ENCODE peak calls at places on chromosomes 16 and 17, in eight cellular contexts. Z is erythroblast, L is gastrocnemius medialis, M is GM12878, A is A549, D is suprapubic skin, Q is GM12892, S is prostate gland. R is an unnamed sample.

GRCh38 chr17:55883112-55883511 is 132.3 kb downstream of the PCTP start:
- DNase-seq in M (no peak), L (no peak), Q (no peak), S (no peak), Z (no peak), A (peak), D (no peak), R (no peak)

GRCh38 chr16:56262148-56262878 is 71.0 kb downstream of the GNAO1 start:
- DNase-seq in S (no peak), L (no peak), Z (no peak), A (no peak), Q (no peak), M (no peak), D (no peak), R (no peak)

GRCh38 chr17:31095239-31096105 is 695 bp downstream of the NF1 start:
- DNase-seq in Z (peak), A (peak), Q (no peak), D (peak), S (peak), M (no peak), L (peak), R (no peak)

GRCh38 chr17:36001862-36002603 is 680 bp upstream of the CCL15 start:
- DNase-seq in D (no peak), S (no peak), Z (no peak), M (no peak), A (peak), L (no peak), Q (no peak), R (no peak)

GRCh38 chr17:73126716-73127473 is 34.4 kb upstream of the SLC39A11 start:
- DNase-seq in Q (no peak), D (no peak), Z (no peak), L (no peak), S (no peak), A (peak), M (no peak), R (peak)

GRCh38 chr17:7885357-7886226 is 3.0 kb upstream of the CHD3 start:
- DNase-seq in S (peak), D (peak), Z (peak), L (no peak), Q (peak), A (peak), M (no peak), R (peak)

GRCh38 chr16:30377050-30377811 is 2.6 kb downstream of the MYL11 start:
- DNase-seq in L (no peak), D (no peak), Q (no peak), A (no peak), S (no peak), Z (no peak), M (no peak), R (no peak)

GRCh38 chr16:27199235-27199586 is 4.1 kb upstream of the KDM8 start:
- DNase-seq in D (no peak), Z (no peak), L (no peak), A (no peak), M (peak), S (no peak), Q (no peak), R (no peak)

GRCh38 chr16:5642470-5642869 is 544.9 kb upstream of the EEF2KMT start:
- DNase-seq in M (no peak), Q (no peak), Z (no peak), A (no peak), S (no peak), L (no peak), D (no peak), R (no peak)

GRCh38 chr16:56399047-56399446 is 26.3 kb downstream of the AMFR start:
- DNase-seq in A (no peak), D (no peak), M (no peak), L (no peak), S (no peak), Z (no peak), Q (no peak), R (no peak)

GRCh38 chr16:55152875-55153390 is 171.1 kb upstream of the IRX6 start:
- DNase-seq in M (no peak), D (no peak), L (no peak), A (no peak), Z (no peak), S (no peak), Q (no peak), R (no peak)

GRCh38 chr16:11032922-11033291 is 88.5 kb downstream of the CLEC16A start:
- DNase-seq in D (no peak), L (peak), S (no peak), A (no peak), M (no peak), Q (no peak), Z (no peak), R (no peak)

GRCh38 chr16:57471852-57472664 is 9.6 kb downstream of the POLR2C start:
- DNase-seq in S (no peak), M (no peak), Z (no peak), L (no peak), A (peak), D (no peak), Q (no peak), R (no peak)

GRCh38 chr17:56785396-56785795 is 48.3 kb downstream of the C17orf67 start:
- DNase-seq in M (no peak), Q (no peak), Z (no peak), S (no peak), L (peak), D (no peak), A (no peak), R (no peak)

GRCh38 chr16:57903656-57904055 is 67.3 kb downstream of the CNGB1 start:
- DNase-seq in M (no peak), A (no peak), Z (no peak), S (no peak), D (no peak), Q (no peak), L (no peak), R (no peak)

GRCh38 chr17:61091096-61091495 is 308.5 kb upstream of the TBX2 start:
- DNase-seq in A (no peak), D (no peak), Z (no peak), L (no peak), M (no peak), Q (no peak), S (no peak), R (no peak)

GRCh38 chr17:57213180-57213825 is 43.0 kb upstream of the MSI2 start:
- DNase-seq in A (no peak), M (no peak), S (no peak), Q (no peak), D (no peak), L (no peak), Z (no peak), R (no peak)

GRCh38 chr17:50689956-50690886 is 17.5 kb downstream of the ANKRD40 start:
- DNase-seq in L (no peak), S (no peak), A (peak), Q (no peak), D (no peak), Z (no peak), M (no peak), R (no peak)

GRCh38 chr16:51146256-51146924 is 4.7 kb downstream of the SALL1 start:
- DNase-seq in L (no peak), M (no peak), D (no peak), S (no peak), Q (no peak), Z (no peak), A (no peak), R (no peak)

GRCh38 chr16:13607289-13607688 is 312.7 kb upstream of the ERCC4 start:
- DNase-seq in L (no peak), Q (no peak), D (no peak), A (no peak), Z (no peak), S (no peak), M (no peak), R (no peak)

GRCh38 chr17:27340575-27340974 is 46.7 kb downstream of the WSB1 start:
- DNase-seq in Z (no peak), A (no peak), M (no peak), D (no peak), S (no peak), Q (no peak), L (no peak), R (no peak)

GRCh38 chr16:12617401-12617819 is 186.3 kb downstream of the CPPED1 start:
- DNase-seq in S (no peak), Z (no peak), D (no peak), A (no peak), Q (no peak), M (no peak), L (no peak), R (no peak)

GRCh38 chr16:66197668-66198278 is 168.7 kb upstream of the CDH5 start:
- DNase-seq in M (no peak), D (no peak), S (no peak), L (no peak), Q (no peak), A (no peak), Z (no peak), R (no peak)

GRCh38 chr17:68763551-68763950 is 162.4 kb upstream of the FAM20A start:
- DNase-seq in L (no peak), M (no peak), Z (no peak), D (no peak), A (no peak), Q (no peak), S (no peak), R (no peak)

GRCh38 chr17:83195330-83196087 is 116.1 kb downstream of the METRNL start:
- DNase-seq in Z (no peak), D (peak), L (peak), M (no peak), S (peak), Q (no peak), A (no peak), R (peak)

GRCh38 chr17:63082273-63082861 is 116.3 kb downstream of the TANC2 start:
- DNase-seq in D (no peak), Z (peak), L (no peak), S (no peak), M (no peak), Q (no peak), A (peak), R (no peak)

GRCh38 chr16:83682858-83683235 is 124.9 kb upstream of the HSBP1 start:
- DNase-seq in L (no peak), D (no peak), Z (no peak), A (no peak), M (no peak), Q (no peak), S (no peak), R (no peak)

GRCh38 chr16:19875900-19876299 is 8.7 kb downstream of the GPRC5B start:
- DNase-seq in D (no peak), A (no peak), L (no peak), S (no peak), Q (no peak), M (no peak), Z (no peak), R (no peak)

GRCh38 chr17:18321309-18321708 is 6.2 kb downstream of the SMCR8 start:
- DNase-seq in D (no peak), Z (peak), S (no peak), A (peak), M (no peak), Q (no peak), L (no peak), R (no peak)

GRCh38 chr17:2024572-2025219 is 438 bp downstream of the RTN4RL1 start:
- DNase-seq in A (peak), L (no peak), D (no peak), Z (no peak), M (no peak), S (no peak), Q (no peak), R (no peak)

GRCh38 chr16:16021988-16022682 is 72.7 kb downstream of the ABCC1 start:
- DNase-seq in Q (no peak), A (peak), D (peak), Z (peak), S (peak), L (peak), M (no peak), R (peak)

GRCh38 chr17:28623696-28624095 is 9.7 kb upstream of the RSKR start:
- DNase-seq in A (no peak), M (no peak), Z (no peak), D (no peak), S (no peak), L (peak), Q (no peak), R (no peak)

GRCh38 chr16:17416461-17417221 is 54.1 kb downstream of the XYLT1 start:
- DNase-seq in M (peak), A (no peak), D (no peak), L (no peak), Z (no peak), Q (peak), S (no peak), R (no peak)

GRCh38 chr17:82405051-82405450 is 13.1 kb upstream of the HEXD start:
- DNase-seq in L (no peak), A (no peak), S (no peak), M (no peak), Z (no peak), Q (no peak), D (no peak), R (no peak)

GRCh38 chr17:43456661-43457361 is 27.0 kb upstream of the DHX8 start:
- DNase-seq in M (no peak), Q (no peak), D (no peak), A (no peak), L (peak), S (no peak), Z (no peak), R (no peak)

GRCh38 chr16:80197790-80198201 is 343.0 kb upstream of the DYNLRB2 start:
- DNase-seq in D (no peak), Q (no peak), Z (no peak), S (no peak), M (no peak), L (no peak), A (peak), R (peak)

GRCh38 chr17:39666601-39667261 is 1.5 kb upstream of the PNMT start:
- DNase-seq in Q (no peak), A (peak), D (no peak), Z (peak), L (peak), S (no peak), M (no peak), R (no peak)

GRCh38 chr16:1938316-1938715 is 4.7 kb downstream of the MSRB1 start:
- DNase-seq in L (no peak), D (no peak), M (no peak), S (no peak), Q (no peak), A (no peak), Z (no peak), R (no peak)

GRCh38 chr16:1941162-1941923 is 1.7 kb downstream of the MSRB1 start:
- DNase-seq in S (no peak), M (no peak), Q (no peak), D (no peak), A (no peak), Z (no peak), L (no peak), R (no peak)

GRCh38 chr16:1941924-1942809 is 832 bp downstream of the MSRB1 start:
- DNase-seq in S (no peak), M (no peak), Z (no peak), L (no peak), A (no peak), Q (no peak), D (no peak), R (no peak)

GRCh38 chr16:1938910-1939309 is 4.1 kb downstream of the MSRB1 start:
- DNase-seq in Q (no peak), A (no peak), S (no peak), D (no peak), L (no peak), Z (no peak), M (no peak), R (no peak)

DNA sequence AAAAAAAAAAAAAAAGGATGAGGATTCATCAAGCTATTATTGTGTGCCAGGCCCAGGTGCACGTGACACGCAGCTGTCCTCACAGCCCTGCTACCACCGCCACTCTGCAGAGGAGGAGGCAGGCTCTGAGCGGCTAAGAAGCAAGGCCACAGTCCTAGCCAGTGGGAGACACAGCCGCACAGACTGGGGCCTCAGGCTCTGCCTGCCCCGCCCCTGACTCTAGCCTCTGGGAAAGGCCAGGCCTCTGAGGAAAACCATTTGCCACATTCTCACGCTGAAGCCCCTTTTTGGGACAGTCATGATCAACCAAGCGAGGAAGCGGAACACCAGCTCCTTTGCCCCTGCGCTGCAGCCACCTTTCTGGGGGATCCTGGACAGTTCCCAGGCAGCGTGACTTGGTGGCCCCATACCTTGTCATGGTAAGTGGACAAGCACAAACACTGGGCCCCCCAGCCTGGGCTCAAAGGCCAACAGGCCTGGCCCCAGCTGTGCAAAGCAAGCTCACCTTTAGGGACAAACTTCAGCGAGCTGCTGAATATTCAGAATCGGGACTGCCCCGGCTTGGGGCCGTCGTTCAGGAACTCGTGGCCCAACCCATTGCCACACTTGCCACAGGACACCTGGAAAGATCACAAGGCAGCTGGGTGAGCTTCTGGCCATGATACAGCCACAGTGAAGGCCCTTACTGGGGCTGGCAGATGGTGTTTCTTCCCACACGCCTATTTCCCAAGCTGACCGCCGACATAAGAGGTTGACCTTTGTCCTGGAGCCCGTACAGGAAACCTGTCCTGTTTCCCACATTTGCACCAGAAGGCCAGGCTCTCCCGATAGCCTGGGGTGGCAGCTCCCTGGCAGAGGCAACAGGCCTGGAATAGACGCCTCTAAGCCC is 2.5 kb downstream of the MSRB1 start:
- DNase-seq in A (no peak), Q (no peak), S (no peak), Z (no peak), L (no peak), M (no peak), D (no peak), R (no peak)
- TF ChIP-seq POLR2A in A (no peak), Q (no peak), S (no peak), Z (no peak), L (no peak), M (no peak), D (no peak), R (no peak)

GRCh38 chr16:28950648-28951409 is at the start of gene NFATC2IP:
- DNase-seq in L (peak), M (peak), D (peak), S (peak), Q (peak), Z (peak), A (peak), R (peak)
- TF ChIP-seq POLR2A in L (no peak), M (peak), D (no peak), S (peak), Q (peak), Z (peak), A (peak), R (peak)

GRCh38 chr16:2968738-2969544 is at the start of gene PAQR4:
- DNase-seq in A (peak), Z (peak), S (peak), L (peak), M (peak), D (peak), Q (peak), R (peak)
- TF ChIP-seq POLR2A in A (no peak), Z (no peak), S (peak), L (peak), M (peak), D (no peak), Q (no peak), R (peak)

GRCh38 chr16:68533937-68534336 is 5.2 kb upstream of the ZFP90 start:
- DNase-seq in D (no peak), M (no peak), L (no peak), A (no peak), Z (no peak), S (no peak), Q (no peak), R (no peak)

GRCh38 chr16:68539704-68540370 is 746 bp downstream of the ZFP90 start:
- DNase-seq in S (no peak), M (no peak), Q (no peak), A (peak), D (no peak), Z (no peak), L (no peak), R (no peak)

DNA sequence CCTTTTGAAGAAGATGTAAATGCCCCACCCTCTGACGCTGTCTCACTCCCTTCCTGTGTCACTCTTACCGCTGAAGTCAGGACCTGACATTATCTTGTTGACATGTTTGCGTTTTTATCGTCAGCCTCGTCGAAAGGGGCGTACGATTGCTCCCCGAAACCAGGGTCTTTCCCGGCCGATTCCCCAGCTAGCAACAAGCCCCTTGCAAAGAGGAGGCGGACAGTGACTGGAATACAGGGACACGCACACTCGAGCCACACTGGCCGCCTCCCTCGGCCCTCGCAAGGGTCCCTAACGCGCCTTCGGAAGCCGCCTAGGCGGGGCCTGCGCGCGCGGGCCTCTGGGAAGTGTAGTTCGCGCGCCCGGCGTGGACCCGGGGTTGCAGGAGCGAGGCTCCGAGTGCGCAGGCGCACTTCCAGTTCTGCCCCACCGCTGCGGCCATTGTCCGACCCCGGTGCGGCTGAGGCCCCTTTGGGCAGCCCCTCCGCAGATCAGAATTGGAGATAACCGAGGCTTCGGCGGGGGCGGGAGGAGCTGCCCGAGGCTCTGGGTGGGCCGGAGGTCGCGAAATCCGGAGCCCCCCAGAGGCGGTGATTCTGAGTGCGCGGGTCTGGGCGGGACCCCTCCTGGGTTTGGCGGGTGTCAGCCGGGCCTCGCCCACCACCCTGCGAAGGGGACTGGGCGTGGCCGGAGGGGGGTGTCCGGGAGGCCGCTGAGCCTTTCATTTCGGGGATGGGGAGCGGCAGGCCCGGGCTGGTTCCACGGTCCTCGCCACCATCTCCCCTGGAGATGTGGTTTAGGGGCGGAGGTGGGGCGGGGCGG is at the start of gene ZFP90:
- DNase-seq in M (peak), A (peak), S (peak), L (peak), Q (peak), D (peak), Z (peak), R (peak)
- TF ChIP-seq POLR2A in M (peak), A (peak), S (peak), L (peak), Q (peak), D (peak), Z (peak), R (no peak)

DNA sequence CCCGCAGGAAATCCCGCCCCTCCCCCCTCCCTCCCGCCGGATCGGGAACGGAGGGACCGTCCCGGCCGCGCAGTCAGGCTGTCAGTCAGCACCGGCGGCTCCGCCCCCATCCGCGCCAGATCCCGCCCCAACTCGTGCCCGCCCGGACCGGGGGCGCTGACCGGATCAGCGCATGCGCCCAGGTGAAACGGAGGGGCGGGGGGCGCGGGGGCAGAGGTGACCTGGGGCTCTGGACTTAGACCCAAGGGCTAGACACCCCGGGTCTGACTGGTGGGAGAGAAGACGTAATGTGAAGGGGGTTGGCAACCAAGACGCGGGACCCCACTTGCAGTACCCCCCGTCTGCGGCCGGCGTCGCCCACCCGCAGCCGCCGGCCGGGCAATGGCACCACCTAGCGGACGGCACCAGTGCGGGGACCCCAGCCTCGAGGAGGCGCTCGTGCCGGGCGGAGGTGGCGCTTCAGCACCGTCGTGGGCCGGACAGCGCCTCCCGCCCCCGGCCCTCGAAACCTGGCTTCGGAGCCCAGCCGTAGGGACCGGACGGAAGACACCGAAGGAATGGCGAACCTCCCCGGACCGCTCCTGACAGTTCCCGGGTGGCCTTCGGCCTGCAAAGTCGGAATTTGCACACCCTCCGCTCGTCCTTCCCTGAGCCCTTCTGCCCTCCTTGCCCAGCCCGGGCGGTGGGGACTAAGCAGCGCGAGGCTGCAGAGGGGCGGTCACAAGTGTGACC is at the start of gene CASKIN2:
- DNase-seq in S (peak), M (peak), D (peak), Q (peak), A (peak), L (peak), Z (peak), R (peak)
- TF ChIP-seq POLR2A in S (peak), M (no peak), D (no peak), Q (no peak), A (no peak), L (no peak), Z (no peak), R (no peak)

GRCh38 chr17:5281814-5282638 is at the start of gene RABEP1:
- DNase-seq in M (peak), A (peak), S (peak), D (peak), Z (peak), L (peak), Q (peak), R (peak)
- TF ChIP-seq POLR2A in M (peak), A (peak), S (peak), D (peak), Z (peak), L (peak), Q (peak), R (peak)

R was measured in H54.